ENCODE peak calls at places on chromosomes 4 and X, in five cellular contexts. H, I, N, F and Z are unnamed samples.

GRCh38 chrX:11423362-11423818 is 130.2 kb downstream of the AMELX start:
- DNase-seq in N (no peak), H (no peak), I (no peak), F (peak; percentile 1), Z (no peak)

GRCh38 chrX:64394059-64394873 is 986 bp downstream of the MTMR8 start:
- DNase-seq in F (no peak), N (no peak), H (no peak), I (peak; percentile 5), Z (no peak)

GRCh38 chr4:55364691-55365346 is 18.8 kb downstream of the SRD5A3 start:
- DNase-seq in H (no peak), F (no peak), I (no peak), N (no peak), Z (no peak)

GRCh38 chr4:60683357-60683756 is 516.8 kb upstream of the ADGRL3 start:
- DNase-seq in N (no peak), F (no peak), I (no peak), H (no peak), Z (no peak)

GRCh38 chr4:23828779-23829178 is 61.1 kb downstream of the PPARGC1A start:
- DNase-seq in F (no peak), N (no peak), H (no peak), I (no peak), Z (no peak)

GRCh38 chrX:56797966-56798711 is 69.1 kb downstream of the NBDY start:
- DNase-seq in I (peak; percentile 40), N (no peak), H (no peak), F (no peak), Z (no peak)

GRCh38 chr4:87309625-87310024 is 13.1 kb downstream of the HSD17B13 start:
- DNase-seq in I (no peak), H (no peak), F (no peak), N (no peak), Z (no peak)

GRCh38 chr4:117588771-117589170 is 445.5 kb upstream of the NDST3 start:
- DNase-seq in N (no peak), I (no peak), F (no peak), H (no peak), Z (no peak)

GRCh38 chrX:10794203-10794630 is 173.8 kb upstream of the MID1 start:
- DNase-seq in N (no peak), H (no peak), I (no peak), F (no peak), Z (no peak)

GRCh38 chr4:166144607-166145006 is 271.6 kb downstream of the TLL1 start:
- DNase-seq in N (no peak), H (no peak), I (no peak), F (no peak), Z (no peak)

GRCh38 chrX:47687249-47687648 is 28.3 kb upstream of the UXT start:
- DNase-seq in I (no peak), N (no peak), H (no peak), F (no peak), Z (no peak)

GRCh38 chr4:107997001-107997788 is 7.5 kb downstream of the HADH start:
- DNase-seq in N (no peak), F (no peak), H (no peak), I (no peak), Z (no peak)

GRCh38 chr4:151227731-151228130 is 49.2 kb upstream of the PRSS48 start:
- DNase-seq in H (no peak), N (peak; percentile 55), I (no peak), F (peak; percentile 33), Z (no peak)

GRCh38 chr4:151226004-151226932 is 50.7 kb upstream of the PRSS48 start:
- DNase-seq in H (no peak), N (no peak), I (no peak), F (no peak), Z (no peak)

GRCh38 chr4:151231915-151232595 is 44.9 kb upstream of the PRSS48 start:
- DNase-seq in F (no peak), I (no peak), N (no peak), H (no peak), Z (no peak)

GRCh38 chr4:151223465-151223864 is 53.5 kb upstream of the PRSS48 start:
- DNase-seq in H (no peak), F (no peak), N (no peak), I (no peak), Z (no peak)

GRCh38 chr4:151228196-151229119 is 48.5 kb upstream of the PRSS48 start:
- DNase-seq in H (no peak), F (no peak), I (no peak), N (no peak), Z (no peak)
- H3K27ac ChIP-seq in H (peak overlapping the region; percentile 61), F (no peak overlapping the region), I (peak overlapping the region; percentile 39), N (peak overlapping the region; percentile 90), Z (no peak overlapping the region)

DNA sequence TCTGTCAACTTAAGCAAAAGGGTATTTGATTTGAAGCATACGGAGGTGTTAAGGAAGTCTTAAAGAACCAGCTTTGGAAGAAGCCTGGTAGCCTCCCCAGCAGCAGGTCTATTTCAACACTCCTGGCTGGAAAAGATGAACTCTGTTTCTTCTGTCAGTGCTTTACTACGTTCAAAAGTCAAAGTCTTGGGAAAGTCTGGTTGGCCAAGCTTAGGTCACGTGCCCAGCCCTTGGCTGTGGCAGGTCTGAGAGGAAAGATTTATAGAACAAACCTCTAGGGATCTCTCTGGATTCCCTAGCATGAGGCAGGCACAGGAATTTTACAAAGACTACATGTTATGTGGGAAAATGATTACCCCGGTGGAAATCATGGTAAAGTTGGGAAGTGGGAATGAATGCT is 8.6 kb upstream of the ARHGAP10 start:
- DNase-seq in I (no peak), H (no peak), F (no peak), N (no peak), Z (no peak)
- H3K27ac ChIP-seq in I (no peak overlapping the region), H (no peak overlapping the region), F (no peak overlapping the region), N (no peak overlapping the region), Z (no peak overlapping the region)

DNA sequence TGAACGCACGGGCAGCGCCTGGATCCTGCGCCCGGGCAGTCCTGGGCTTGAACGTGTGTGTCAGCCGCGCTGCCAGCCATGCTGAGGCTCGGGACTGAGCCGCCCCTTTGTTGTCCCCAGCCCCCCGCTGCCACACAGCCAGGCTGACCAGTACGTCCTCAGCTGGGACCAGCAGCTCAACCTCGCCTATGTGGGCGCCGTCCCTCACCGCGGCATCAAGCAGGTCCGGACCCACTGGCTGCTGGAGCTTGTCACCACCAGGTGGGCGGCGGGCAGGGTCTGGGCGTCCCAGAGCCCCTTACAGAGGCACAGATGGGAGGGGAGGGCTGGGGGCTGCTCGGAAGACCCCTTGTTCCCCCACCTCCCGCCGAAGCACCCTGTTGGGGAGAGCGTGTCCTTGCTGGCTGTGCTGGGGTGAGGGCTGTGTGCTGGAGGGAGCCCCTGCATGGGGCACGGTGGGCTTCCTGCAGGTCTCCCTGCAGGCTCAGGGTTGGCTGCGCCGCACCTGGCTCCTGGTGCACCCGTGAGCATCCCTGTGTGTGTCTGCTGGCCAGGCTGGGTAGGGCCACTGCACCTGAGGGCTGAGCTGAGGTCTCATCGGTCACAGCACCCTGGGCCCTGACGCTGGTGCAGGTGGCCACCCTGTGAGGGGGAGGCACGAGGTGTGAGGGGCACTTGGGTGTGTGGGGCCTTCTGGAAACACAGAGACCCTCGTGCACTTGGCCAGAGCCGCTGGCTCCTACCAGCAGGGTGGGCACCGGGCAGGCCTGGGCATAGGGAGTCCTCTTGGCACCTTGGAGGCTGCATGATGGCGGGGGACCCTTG is 1.1 kb downstream of the IDUA start:
- DNase-seq in I (peak; percentile 53), F (no peak), N (no peak), H (no peak), Z (no peak)
- H3K27ac ChIP-seq in I (no peak overlapping the region), F (peak overlapping the region; percentile 81), N (peak overlapping the region; percentile 86), H (no peak overlapping the region), Z (no peak overlapping the region)

DNA sequence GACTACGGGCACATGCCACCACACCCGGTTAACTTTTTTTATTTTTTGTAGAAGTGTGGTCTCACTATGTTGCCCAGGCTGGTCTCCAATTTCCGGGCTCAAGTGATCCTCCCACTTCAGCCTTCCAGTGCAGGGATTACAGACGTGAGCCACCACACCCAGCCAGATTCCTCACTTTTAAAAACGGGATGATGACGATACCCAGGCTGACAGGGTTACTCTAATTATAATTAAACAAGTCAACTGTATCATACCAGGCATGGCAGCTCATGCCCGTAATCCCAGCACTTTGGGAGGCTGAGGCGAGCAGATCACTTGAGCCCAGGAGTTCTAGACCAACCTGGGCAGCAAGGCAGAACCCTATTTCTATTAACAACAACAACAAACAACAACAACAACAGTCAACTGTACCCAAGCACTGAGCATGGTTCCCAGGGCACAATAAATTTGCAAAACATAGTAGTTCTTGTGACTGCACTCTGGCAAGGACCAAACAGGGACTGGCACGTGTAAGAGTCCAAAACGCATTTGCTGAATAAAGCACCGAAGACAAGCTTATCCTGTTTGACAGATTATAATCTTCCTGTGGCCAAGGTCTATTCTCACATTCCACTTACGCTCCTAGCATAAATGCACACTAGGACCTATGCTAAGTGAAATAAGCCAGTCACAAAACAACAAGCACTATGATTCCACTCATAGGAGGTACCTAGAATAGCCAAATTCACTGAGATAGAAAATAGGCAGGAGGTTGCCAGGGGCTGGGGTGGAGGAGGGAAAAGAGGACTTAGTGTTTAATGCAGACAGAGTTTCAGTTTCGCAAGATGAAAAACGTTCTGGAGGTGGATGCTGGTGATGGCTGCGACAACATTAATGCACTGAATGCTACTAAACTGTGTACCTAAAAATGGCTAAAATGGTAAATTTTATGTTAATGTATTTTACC is 77.5 kb downstream of the IRF2 start:
- DNase-seq in I (no peak), H (no peak), N (no peak), F (no peak), Z (no peak)
- H3K27ac ChIP-seq in I (no peak overlapping the region), H (peak overlapping the region; percentile 76), N (no peak overlapping the region), F (no peak overlapping the region), Z (no peak overlapping the region)

GRCh38 chrX:21657318-21658151 is 595 bp downstream of the KLHL34 start:
- DNase-seq in H (no peak), I (no peak), N (no peak), F (no peak), Z (no peak)

GRCh38 chrX:21659320-21659719 is 1.2 kb upstream of the KLHL34 start:
- DNase-seq in F (no peak), I (no peak), H (no peak), N (no peak), Z (no peak)

GRCh38 chrX:21658746-21659145 is 616 bp upstream of the KLHL34 start:
- DNase-seq in H (no peak), N (no peak), F (no peak), I (no peak), Z (no peak)

GRCh38 chrX:21656587-21657317 is 1.4 kb downstream of the KLHL34 start:
- DNase-seq in I (no peak), H (no peak), F (no peak), N (no peak), Z (no peak)

DNA sequence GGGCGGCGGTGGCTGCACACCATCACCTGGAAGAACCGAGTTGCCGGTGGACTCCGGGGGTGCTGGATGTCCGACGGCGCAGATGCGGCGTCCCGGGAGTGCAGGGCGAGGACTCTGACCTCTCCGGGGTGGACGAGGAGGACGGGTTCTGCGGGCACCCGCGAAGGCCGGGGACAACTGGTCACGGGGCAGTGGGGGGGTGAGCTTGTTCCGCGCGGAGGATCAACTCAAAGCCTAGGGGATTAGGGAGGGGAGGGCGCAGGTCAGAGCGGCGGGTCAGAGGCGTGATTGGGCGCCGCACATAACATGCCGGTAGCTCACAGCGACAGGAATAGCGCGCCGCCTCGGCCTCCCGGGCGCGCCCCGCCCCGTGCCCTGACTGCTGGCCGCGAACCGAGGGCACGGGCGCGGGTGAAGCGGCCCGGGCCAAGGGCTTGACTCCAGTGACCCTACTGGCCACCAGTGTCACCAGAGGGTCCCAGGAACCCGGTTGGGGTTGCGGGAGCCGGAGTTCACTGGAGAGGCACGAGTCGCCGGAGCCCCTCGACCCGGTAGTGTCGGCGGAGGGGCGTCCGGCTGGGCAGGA is at the start of gene KLHL34:
- DNase-seq in N (no peak), I (peak; percentile 14), H (no peak), F (no peak), Z (no peak)
- H3K27ac ChIP-seq in N (no peak within 1 kb of the TSS), I (no peak within 1 kb of the TSS), H (no peak within 1 kb of the TSS), F (no peak within 1 kb of the TSS), Z (no peak within 1 kb of the TSS)